ENCODE peak calls at places on chromosomes 13 and 19, in eight cellular contexts. C, W, Q, P, O, A, G and I are unnamed samples.

GRCh38 chr13:48278806-48279205 is 24.7 kb upstream of the RB1 start:
- DNase-seq in C (no peak), O (no peak), W (no peak), A (no peak), P (no peak), Q (no peak), G (no peak), I (no peak)

GRCh38 chr19:44192127-44192526 is 20.2 kb upstream of the ZNF227 start:
- DNase-seq in P (no peak), W (no peak), A (no peak), O (no peak), G (no peak), C (no peak), Q (no peak), I (no peak)

GRCh38 chr13:20610006-20610405 is 43.0 kb downstream of the IFT88 start:
- DNase-seq in W (no peak), Q (no peak), P (no peak), C (no peak), G (no peak), O (no peak), A (no peak), I (no peak)

GRCh38 chr13:113746143-113746525 is 12.9 kb upstream of the TMEM255B start:
- DNase-seq in C (no peak), P (no peak), A (no peak), W (no peak), Q (no peak), G (no peak), O (no peak), I (no peak)

GRCh38 chr19:3516675-3517207 is 10.6 kb downstream of the FZR1 start:
- DNase-seq in Q (no peak), O (no peak), C (no peak), P (no peak), G (no peak), W (no peak), A (no peak), I (peak)

GRCh38 chr19:10467104-10467706 is 36.0 kb downstream of the KEAP1 start:
- DNase-seq in Q (no peak), P (no peak), W (no peak), G (no peak), A (no peak), O (no peak), C (no peak), I (no peak)

GRCh38 chr19:7860166-7860901 is 13.9 kb downstream of the PRR36 start:
- DNase-seq in G (no peak), Q (no peak), P (no peak), C (no peak), A (peak), O (no peak), W (no peak), I (no peak)

GRCh38 chr13:110116072-110116487 is 190.9 kb downstream of the COL4A1 start:
- DNase-seq in C (no peak), O (no peak), W (peak), A (peak), Q (peak), P (no peak), G (peak), I (no peak)

GRCh38 chr13:25709088-25709487 is 337.3 kb downstream of the ATP8A2 start:
- DNase-seq in O (no peak), G (no peak), P (no peak), A (no peak), Q (no peak), C (no peak), W (no peak), I (no peak)

GRCh38 chr13:45540195-45540594 is 75.3 kb downstream of the ERICH6B start:
- DNase-seq in O (no peak), G (no peak), W (no peak), C (no peak), A (no peak), P (no peak), Q (no peak), I (no peak)

GRCh38 chr19:6590458-6591319 is at the start of gene CD70:
- DNase-seq in O (peak), Q (no peak), A (no peak), W (no peak), P (no peak), G (peak), C (no peak), I (no peak)

GRCh38 chr13:46679369-46680180 is 117.4 kb downstream of the ESD start:
- DNase-seq in O (peak), G (peak), A (no peak), Q (no peak), C (no peak), W (peak), P (peak), I (no peak)

GRCh38 chr13:97627566-97627965 is 193.6 kb downstream of the RAP2A start:
- DNase-seq in G (peak), A (peak), Q (no peak), P (peak), O (peak), C (peak), W (peak), I (peak)

GRCh38 chr19:38735257-38735686 is 9.0 kb downstream of the CAPN12 start:
- DNase-seq in C (no peak), A (peak), W (no peak), O (no peak), G (peak), P (no peak), Q (no peak), I (no peak)

GRCh38 chr13:44438234-44438579 is 64.6 kb downstream of the SERP2 start:
- DNase-seq in O (no peak), Q (no peak), A (no peak), C (no peak), W (no peak), G (no peak), P (no peak), I (no peak)
- TF ChIP-seq CTCF in O (no peak), Q (no peak), A (no peak), C (no peak), W (no peak), G (no peak), P (no peak), I (no peak)

GRCh38 chr13:40755082-40755755 is 15.8 kb downstream of the MRPS31 start:
- DNase-seq in P (no peak), C (no peak), O (no peak), G (no peak), A (no peak), Q (no peak), W (no peak), I (no peak)

GRCh38 chr13:40749327-40749726 is 21.7 kb downstream of the MRPS31 start:
- DNase-seq in O (no peak), P (no peak), A (no peak), W (no peak), Q (no peak), G (no peak), C (no peak), I (no peak)
- TF ChIP-seq CTCF in O (peak), P (peak), A (no peak), W (no peak), Q (peak), G (peak), C (peak), I (no peak)

GRCh38 chr13:77752512-77753069 is 55.1 kb downstream of the SLAIN1 start:
- DNase-seq in A (no peak), P (no peak), Q (no peak), G (no peak), W (no peak), C (no peak), O (no peak), I (no peak)

GRCh38 chr13:77749481-77749880 is 52.0 kb downstream of the SLAIN1 start:
- DNase-seq in P (no peak), G (peak), O (peak), Q (no peak), C (no peak), W (no peak), A (no peak), I (no peak)

DNA sequence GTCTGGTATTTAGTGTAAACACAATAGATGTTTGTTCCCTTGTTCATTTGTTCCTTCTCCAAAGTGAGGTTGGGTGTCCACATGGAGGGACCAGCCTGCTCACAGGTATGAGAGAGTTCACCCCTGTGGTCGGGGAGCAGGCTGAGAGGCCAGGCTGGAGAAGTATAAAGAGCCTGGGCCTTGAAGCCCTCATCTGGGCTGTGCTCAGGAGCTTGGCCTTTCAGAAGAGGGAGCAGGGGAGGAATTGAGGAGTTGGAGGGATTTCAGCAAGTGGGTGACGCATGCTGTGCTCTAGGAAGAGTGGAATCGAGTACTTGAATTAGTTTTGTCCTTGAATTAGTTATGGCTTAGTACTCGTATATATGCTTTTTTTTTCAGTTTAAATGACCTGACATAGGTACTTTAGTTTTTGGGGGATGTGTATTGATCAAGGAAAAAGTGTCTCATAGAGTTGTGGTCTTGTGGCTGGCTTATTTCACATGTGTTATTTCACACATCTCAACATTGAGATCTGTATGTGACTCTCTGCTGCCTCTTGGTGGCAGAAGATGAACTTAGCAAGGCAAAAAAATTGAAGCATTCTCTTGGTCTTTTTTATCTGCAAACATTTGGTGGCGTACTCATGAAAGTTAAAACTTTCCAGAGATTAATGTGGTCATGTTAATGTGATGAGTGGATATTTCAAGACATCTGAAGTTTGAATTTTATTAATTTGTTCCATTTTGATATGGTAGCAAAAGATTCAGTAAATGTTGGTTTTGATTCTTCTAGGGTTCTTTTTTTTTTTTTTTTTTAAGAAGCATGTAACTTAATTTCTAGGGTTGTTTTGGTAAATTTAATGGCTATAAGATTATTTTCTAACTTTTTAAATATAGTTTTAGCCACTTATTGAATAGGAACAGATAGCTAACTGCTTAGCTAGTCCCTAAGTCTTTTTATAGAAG is 54.3 kb downstream of the SLAIN1 start:
- DNase-seq in P (peak), Q (peak), A (no peak), G (peak), W (peak), C (peak), O (peak), I (no peak)
- TF ChIP-seq CTCF in P (peak), Q (peak), A (peak), G (peak), W (peak), C (peak), O (peak), I (peak)

DNA sequence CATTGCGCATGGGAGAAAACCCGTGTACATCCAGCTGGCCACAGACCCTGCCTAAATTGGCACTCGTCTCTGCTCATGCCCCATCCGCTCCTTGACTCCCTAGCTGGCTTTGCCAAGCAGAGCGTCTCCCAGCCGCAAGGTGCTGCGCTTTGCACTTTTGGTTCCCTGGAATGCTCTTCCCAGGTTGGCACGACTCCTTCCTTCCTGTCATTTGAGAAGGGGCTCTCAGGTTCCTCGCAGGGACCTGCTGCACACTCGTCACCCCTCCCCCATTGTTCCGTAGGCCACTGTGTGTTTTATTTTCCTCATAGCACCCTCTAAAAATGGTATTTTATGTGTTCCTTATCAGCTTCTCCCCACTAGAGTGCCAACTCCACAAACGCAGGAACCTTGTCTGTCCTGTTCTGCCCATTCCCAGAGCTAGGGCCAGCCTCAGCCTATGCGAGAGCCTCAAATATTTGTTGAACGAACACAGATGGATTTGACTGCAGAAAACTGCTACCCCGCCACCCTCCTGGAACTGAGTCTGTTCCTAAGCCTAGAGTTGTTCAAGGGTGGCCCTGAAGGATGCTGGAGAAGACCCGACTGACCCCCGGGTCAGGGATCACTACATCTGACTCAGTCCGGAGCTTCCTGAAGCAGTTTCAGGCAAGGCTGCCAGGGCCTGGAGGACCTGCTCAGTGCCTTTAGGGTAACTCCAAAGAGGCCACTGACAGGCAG is 8.4 kb upstream of the CEBPA start:
- DNase-seq in P (no peak), G (no peak), W (no peak), O (no peak), A (peak), Q (no peak), C (no peak), I (peak)
- TF ChIP-seq CTCF in P (no peak), G (no peak), W (no peak), O (no peak), A (no peak), Q (no peak), C (no peak), I (no peak)

DNA sequence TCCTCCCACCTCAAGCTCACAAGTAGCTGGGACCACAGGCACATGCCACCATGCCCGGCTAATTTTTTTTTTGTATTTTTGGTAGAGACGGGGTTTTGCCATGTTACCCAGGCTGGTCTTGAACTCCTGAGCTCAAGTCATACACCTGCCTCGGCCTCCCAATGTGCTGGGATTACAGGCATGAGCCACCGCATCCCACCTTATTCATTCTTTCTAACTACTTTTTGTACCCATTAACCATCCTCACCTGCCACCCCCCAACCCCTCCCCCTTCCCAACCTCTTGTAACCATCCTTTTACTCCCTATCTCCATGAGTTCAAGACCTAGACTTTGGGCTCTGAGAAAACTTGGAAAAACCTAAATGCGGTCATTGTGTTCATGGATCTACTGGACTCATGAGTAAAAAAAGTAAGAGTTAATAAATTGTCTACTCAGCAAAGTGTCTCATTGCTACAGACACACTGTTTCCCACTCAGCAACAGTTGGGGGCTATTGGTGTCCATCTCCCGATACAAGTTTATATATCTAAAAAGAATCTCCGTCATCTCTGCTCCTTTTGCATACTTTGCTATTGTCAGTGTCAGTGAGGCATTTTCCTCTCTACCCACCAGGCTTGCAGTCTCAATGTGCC is 44.1 kb upstream of the MEDAG start:
- DNase-seq in G (no peak), A (no peak), C (no peak), W (no peak), P (no peak), Q (no peak), O (no peak), I (no peak)
- TF ChIP-seq CTCF in G (no peak), A (no peak), C (no peak), W (no peak), P (no peak), Q (no peak), O (no peak), I (no peak)